ENCODE peak calls at places on chromosomes 11 and 22, in nine cellular contexts. R, Q, F, B, X, M, C, K and O are unnamed samples.

GRCh38 chr22:30824711-30825110 is 130.0 kb downstream of the OSBP2 start:
- DNase-seq in R (no peak), Q (no peak), F (no peak), B (no peak), X (no peak), M (no peak), C (no peak), K (no peak), O (no peak)

GRCh38 chr11:96643173-96643572 is 253.4 kb downstream of the JRKL start:
- DNase-seq in R (no peak), Q (no peak), F (no peak), B (no peak), X (no peak), M (no peak), C (no peak), K (no peak), O (no peak)

GRCh38 chr22:30940655-30941362 is 27.8 kb downstream of the MORC2 start:
- DNase-seq in R (no peak), Q (no peak), F (no peak), B (no peak), X (no peak), M (no peak), C (no peak), K (no peak), O (no peak)

GRCh38 chr11:71474141-71474770 is 21.3 kb downstream of the NADSYN1 start:
- DNase-seq in R (no peak), Q (no peak), F (no peak), B (no peak), X (no peak), M (no peak), C (no peak), K (no peak), O (no peak)

GRCh38 chr22:36204001-36204640 is 2.5 kb upstream of the APOL4 start:
- DNase-seq in R (no peak), Q (no peak), F (no peak), B (no peak), X (no peak), M (no peak), C (no peak), K (no peak), O (no peak)

GRCh38 chr22:45972091-45972867 is 4.7 kb downstream of the WNT7B start:
- DNase-seq in R (peak; percentile 21), Q (peak; percentile 59), F (no peak), B (no peak), X (peak; percentile 49), M (peak; percentile 58), C (no peak), K (peak; percentile 65), O (no peak)

GRCh38 chr11:73235236-73235786 is 17.2 kb downstream of the P2RY2 start:
- DNase-seq in R (no peak), Q (no peak), F (no peak), B (no peak), X (no peak), M (no peak), C (peak; percentile 15), K (no peak), O (peak; percentile 17)

GRCh38 chr22:39355080-39355479 is 5.3 kb downstream of the SYNGR1 start:
- DNase-seq in R (no peak), Q (no peak), F (no peak), B (no peak), X (no peak), M (no peak), C (no peak), K (no peak), O (no peak)

DNA sequence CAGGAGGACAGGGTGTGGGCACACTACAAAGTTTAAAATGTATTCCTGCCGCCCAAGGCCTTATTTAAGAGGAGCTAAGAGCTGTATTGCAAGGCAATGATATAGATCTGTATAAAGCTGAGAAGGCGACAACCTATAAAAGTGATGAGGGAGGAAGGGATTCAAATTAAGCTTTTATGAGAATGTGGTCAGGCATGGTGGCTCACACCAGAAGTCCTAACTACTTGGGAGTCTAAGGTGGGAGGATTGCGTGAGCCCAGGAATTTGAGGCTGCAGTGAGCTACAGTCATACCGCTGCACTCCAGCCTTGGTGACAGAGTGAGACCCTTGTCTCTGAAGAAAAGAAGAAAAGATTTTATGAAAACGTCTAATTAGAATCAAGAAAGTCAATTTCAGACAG is 9.7 kb upstream of the GLB1L3 start:
- DNase-seq in R (no peak), Q (no peak), F (no peak), B (no peak), X (no peak), M (no peak), C (no peak), K (no peak), O (no peak)
- H3K27ac ChIP-seq in R (no peak overlapping the region), Q (no peak overlapping the region), F (peak overlapping the region; percentile 26), B (no peak overlapping the region), X (no peak overlapping the region), M (no peak overlapping the region), C (no peak overlapping the region), K (peak overlapping the region; percentile 46), O (peak overlapping the region; percentile 75)

GRCh38 chr22:20998411-20999336 is 3.2 kb downstream of the THAP7 start:
- DNase-seq in R (no peak), Q (no peak), F (no peak), B (no peak), X (no peak), M (peak; percentile 29), C (peak; percentile 29), K (no peak), O (no peak)

GRCh38 chr22:21001601-21002325 is at the start of gene THAP7:
- DNase-seq in R (peak; percentile 97), Q (peak; percentile 97), F (peak; percentile 95), B (peak; percentile 92), X (peak; percentile 95), M (peak; percentile 93), C (peak; percentile 93), K (peak; percentile 96), O (peak; percentile 95)

GRCh38 chr22:21000987-21001600 is 824 bp downstream of the THAP7 start:
- DNase-seq in R (no peak), Q (no peak), F (no peak), B (no peak), X (no peak), M (no peak), C (no peak), K (no peak), O (no peak)

GRCh38 chr22:20999350-21000214 is 2.3 kb downstream of the THAP7 start:
- DNase-seq in R (no peak), Q (no peak), F (no peak), B (no peak), X (no peak), M (no peak), C (no peak), K (no peak), O (no peak)

DNA sequence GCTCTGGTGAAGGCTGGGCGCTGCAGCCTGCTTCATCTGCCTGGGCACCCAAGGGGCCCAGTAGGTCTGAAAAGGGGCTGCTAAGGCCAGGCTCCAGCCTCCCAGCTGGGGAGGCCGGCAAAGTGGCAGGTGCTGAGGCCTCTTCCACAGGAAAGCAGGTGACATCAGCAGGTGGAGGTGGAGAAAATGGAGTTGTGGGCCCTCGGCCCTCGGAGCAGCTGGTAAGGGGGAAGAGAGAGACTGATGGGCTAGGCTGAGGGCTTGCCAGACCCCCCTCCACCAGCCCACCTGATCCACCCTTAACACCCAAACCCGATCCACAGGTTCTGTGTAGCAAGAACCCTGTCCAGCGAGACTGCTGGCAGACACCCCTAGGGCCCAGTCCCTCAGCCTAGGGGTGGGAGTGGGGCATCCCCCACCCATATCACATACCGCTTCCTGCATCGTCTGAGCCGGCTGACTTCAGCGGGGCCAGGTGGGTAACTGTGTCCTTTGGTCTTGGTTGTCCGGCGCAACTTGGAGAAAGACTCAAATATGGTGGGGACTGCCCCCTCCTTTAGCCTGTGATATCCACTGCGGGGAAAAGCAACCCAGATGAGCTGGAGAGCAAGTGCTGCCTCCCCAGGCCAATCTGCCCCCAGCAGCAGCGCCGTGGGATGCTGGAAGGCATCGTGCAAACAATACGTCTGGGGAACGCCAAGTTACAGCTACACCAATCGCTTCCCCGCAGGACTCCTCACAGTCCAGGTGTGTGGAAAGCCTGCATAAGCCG is 1.5 kb downstream of the THAP7 start:
- DNase-seq in R (no peak), Q (no peak), F (no peak), B (no peak), X (no peak), M (peak; percentile 9), C (no peak), K (no peak), O (no peak)
- TF ChIP-seq CTCF in R (no peak), Q (no peak), F (no peak), B (no peak), X (no peak), M (no peak), C (no peak), K (no peak), O (no peak)

GRCh38 chr22:20576445-20576816 is 69.0 kb downstream of the MED15 start:
- DNase-seq in R (no peak), Q (no peak), F (no peak), B (no peak), X (no peak), M (no peak), C (no peak), K (no peak), O (peak; percentile 17)

GRCh38 chr22:20577549-20577975 is 70.2 kb downstream of the MED15 start:
- DNase-seq in R (no peak), Q (no peak), F (no peak), B (no peak), X (no peak), M (no peak), C (no peak), K (no peak), O (peak; percentile 31)

GRCh38 chr22:20575724-20576444 is 68.5 kb downstream of the MED15 start:
- DNase-seq in R (no peak), Q (no peak), F (no peak), B (no peak), X (no peak), M (no peak), C (no peak), K (no peak), O (peak; percentile 34)

GRCh38 chr22:20578192-20578591 is 70.8 kb downstream of the MED15 start:
- DNase-seq in R (no peak), Q (no peak), F (no peak), B (no peak), X (no peak), M (no peak), C (no peak), K (no peak), O (peak; percentile 34)

DNA sequence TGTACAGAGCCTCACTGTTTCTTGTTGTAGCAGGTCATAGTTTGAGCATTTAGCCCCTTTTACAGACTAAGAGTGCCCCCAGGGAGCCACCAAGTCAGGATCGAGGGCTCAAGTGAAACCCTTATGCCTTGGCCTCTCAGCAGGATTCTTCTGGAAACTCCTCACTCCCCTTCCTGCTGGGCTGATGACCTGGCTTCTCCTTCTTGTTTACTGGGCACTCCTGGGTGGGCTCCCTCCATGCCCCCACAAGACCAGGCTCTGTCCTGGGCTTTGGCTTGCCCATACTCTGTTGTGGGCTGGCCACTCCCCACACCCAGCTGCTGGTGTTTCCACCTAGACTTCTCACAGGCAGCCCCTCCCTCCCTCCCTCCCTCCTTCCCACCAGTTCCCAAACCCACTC is 69.6 kb downstream of the MED15 start:
- DNase-seq in R (no peak), Q (no peak), F (no peak), B (no peak), X (no peak), M (no peak), C (no peak), K (no peak), O (peak; percentile 19)
- H3K27ac ChIP-seq in R (no peak overlapping the region), Q (no peak overlapping the region), F (no peak overlapping the region), B (no peak overlapping the region), X (no peak overlapping the region), M (peak overlapping the region; percentile 20), C (no peak overlapping the region), K (no peak overlapping the region), O (no peak overlapping the region)

DNA sequence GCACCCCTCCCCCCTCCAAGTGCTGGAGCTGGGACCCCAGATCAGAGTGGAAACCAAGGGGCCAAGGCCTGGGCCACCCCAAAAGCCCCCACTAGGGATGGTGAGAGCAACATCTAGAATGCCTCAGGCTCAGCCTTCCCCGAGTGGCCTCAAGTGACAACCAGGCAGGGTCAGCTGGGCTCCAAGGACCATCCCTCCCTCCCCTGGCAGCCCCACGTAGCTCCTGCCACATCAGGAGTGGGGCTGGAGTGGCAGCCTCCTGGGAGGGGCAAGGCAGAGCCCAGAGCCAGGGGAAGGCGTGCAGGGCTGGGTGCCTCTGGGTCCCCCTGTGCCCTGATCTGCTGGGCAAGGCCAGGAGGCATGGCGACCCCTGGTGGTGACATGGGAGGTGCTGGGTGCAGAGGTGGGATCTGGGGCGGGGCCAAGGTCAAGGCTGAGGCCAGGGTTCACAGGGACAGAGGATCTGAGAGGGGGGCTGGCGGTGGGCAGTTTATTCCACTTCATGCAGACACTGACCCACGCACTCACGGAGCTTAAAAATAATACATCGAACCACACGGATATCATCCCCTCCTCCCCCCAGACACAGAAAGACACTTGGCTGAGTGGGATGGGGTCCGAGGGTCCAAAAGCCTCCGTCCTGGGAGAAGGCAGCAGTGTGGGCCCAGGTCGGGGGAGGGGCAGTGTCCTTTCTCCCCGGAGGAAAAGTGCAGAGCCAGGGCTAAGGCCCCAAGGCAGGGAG is 15.8 kb upstream of the EHD1 start:
- DNase-seq in R (peak; percentile 90), Q (peak; percentile 80), F (peak; percentile 62), B (no peak), X (peak; percentile 89), M (peak; percentile 34), C (peak; percentile 51), K (peak; percentile 93), O (no peak)
- TF ChIP-seq CTCF in R (peak; percentile 87), Q (peak; percentile 86), F (peak; percentile 64), B (peak; percentile 87), X (peak; percentile 92), M (peak; percentile 88), C (peak; percentile 89), K (peak; percentile 82), O (peak; percentile 89)